ENCODE peak calls at places on chromosomes 7 and 10, in seven cellular contexts. G is mammary epithelial cell, J is hepatocyte, O is fibroblast of mammary gland, V is AG09309, L is prostate gland, B is cardiac fibroblast. F is an unnamed sample.

GRCh38 chr7:153170287-153170686 is 410.7 kb downstream of the ACTR3B start:
- DNase-seq in G (no peak), J (no peak), O (no peak), V (no peak), L (no peak), B (no peak), F (no peak)

GRCh38 chr7:69190738-69191137 is 407.5 kb upstream of the AUTS2 start:
- DNase-seq in G (no peak), J (no peak), O (no peak), V (no peak), L (no peak), B (no peak), F (no peak)

GRCh38 chr7:131212114-131212513 is 115.6 kb upstream of the MKLN1 start:
- DNase-seq in G (no peak), J (peak; percentile 55), O (peak; percentile 32), V (no peak), L (no peak), B (peak; percentile 38), F (no peak)

GRCh38 chr7:149714910-149715471 is 58.4 kb downstream of the ZNF467 start:
- DNase-seq in G (peak; percentile 48), J (no peak), O (no peak), V (no peak), L (peak; percentile 26), B (no peak), F (no peak)

GRCh38 chr10:14253079-14253478 is 77.6 kb downstream of the FRMD4A start:
- DNase-seq in G (no peak), J (no peak), O (no peak), V (no peak), L (no peak), B (peak; percentile 62), F (no peak)

GRCh38 chr10:72080042-72081035 is 8.0 kb downstream of the SPOCK2 start:
- DNase-seq in G (no peak), J (no peak), O (no peak), V (no peak), L (no peak), B (no peak), F (no peak)

GRCh38 chr7:149772821-149773425 is 465 bp downstream of the ZNF467 start:
- DNase-seq in G (no peak), J (peak; percentile 61), O (no peak), V (no peak), L (no peak), B (no peak), F (no peak)

GRCh38 chr10:37535459-37536246 is 321.8 kb downstream of the ZNF248 start:
- DNase-seq in G (peak; percentile 11), J (no peak), O (no peak), V (no peak), L (no peak), B (peak; percentile 7), F (no peak)

GRCh38 chr7:138838166-138838565 is 40.2 kb upstream of the ATP6V0A4 start:
- DNase-seq in G (no peak), J (no peak), O (no peak), V (no peak), L (no peak), B (no peak), F (no peak)

GRCh38 chr10:132600416-132600815 is 62.8 kb downstream of the INPP5A start:
- DNase-seq in G (no peak), J (no peak), O (no peak), V (no peak), L (no peak), B (no peak), F (no peak)

GRCh38 chr7:108589874-108590273 is 20.2 kb downstream of the DNAJB9 start:
- DNase-seq in G (peak; percentile 45), J (no peak), O (no peak), V (no peak), L (no peak), B (no peak), F (no peak)

GRCh38 chr10:53997953-53998352 is 803.1 kb downstream of the PCDH15 start:
- DNase-seq in G (peak; percentile 0), J (peak; percentile 15), O (no peak), V (no peak), L (no peak), B (no peak), F (no peak)

GRCh38 chr7:96737545-96738050 is 28.0 kb upstream of the SEM1 start:
- DNase-seq in G (no peak), J (no peak), O (no peak), V (no peak), L (no peak), B (peak; percentile 9), F (no peak)
- TF ChIP-seq CTCF in G (no peak), J (no peak), O (no peak), V (no peak), L (no peak), B (no peak), F (no peak)

DNA sequence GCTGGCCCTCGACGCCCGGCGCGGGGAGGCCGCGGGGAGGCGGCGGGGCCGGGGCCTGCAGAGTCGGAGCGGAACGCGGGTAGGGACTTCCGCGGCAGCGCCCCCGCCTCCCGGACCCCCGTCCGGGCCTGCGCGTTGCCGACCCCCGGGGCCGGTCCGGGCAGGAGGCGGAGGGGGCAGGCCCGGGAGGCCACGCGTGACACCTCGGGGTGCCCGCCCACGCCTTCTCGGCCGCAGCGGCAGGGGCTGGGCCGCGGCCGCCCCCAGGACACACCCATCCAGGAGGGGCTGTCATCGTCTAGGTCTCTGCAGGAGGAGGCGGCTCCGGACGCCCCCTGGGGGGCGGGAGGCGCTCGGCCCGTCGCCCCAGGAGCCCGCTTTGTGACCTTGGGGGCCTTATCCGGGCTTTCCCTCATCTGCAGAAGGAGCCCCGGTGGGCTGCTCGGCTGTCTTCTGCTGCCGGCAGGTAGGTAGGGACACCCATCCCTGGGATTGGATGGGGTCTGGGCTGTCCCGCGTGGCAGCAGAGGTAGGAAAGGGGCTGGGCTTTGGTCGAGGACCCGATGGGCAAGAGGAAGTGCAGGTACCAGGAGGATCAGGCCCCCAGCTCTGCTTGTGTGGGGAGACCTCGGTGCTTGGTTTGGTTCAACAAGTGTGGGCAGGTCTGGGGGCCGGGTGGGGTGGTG is 569 bp downstream of the ZNF316 start:
- DNase-seq in G (no peak), J (peak; percentile 66), O (peak; percentile 21), V (no peak), L (no peak), B (no peak), F (no peak)
- TF ChIP-seq CTCF in G (peak; percentile 41), J (peak; percentile 38), O (no peak), V (peak; percentile 33), L (no peak), B (no peak), F (no peak)

DNA sequence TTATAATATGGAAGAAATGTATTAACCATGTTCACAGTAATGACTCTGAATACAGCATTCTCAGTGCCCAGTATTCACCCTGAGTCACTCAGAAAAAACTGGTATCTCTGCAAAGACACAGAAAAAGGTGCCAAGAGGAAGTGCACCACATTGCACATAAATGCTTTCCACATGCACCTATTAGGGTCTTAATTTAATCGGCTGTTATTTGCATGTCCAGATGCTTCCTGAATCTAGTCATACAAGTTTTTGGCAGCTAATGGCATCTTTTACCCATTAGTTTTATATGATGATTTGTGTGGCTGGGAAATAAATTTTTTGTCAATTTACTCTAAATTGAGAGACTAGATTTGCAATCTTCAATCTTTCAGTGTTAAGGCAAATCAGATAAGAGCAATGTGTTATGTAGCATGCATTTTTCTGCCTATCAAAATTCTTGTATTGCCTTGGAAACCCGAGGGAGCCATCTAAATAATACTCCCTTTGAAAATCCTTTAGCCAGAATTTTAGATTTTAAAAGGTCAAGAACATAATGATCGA is 58.2 kb downstream of the ZNF680 start:
- DNase-seq in G (no peak), J (no peak), O (no peak), V (no peak), L (no peak), B (no peak), F (no peak)
- TF ChIP-seq CTCF in G (no peak), J (no peak), O (no peak), V (no peak), L (no peak), B (no peak), F (no peak)

GRCh38 chr10:62015994-62016393 is 114.5 kb downstream of the ARID5B start:
- DNase-seq in G (no peak), J (peak; percentile 57), O (no peak), V (no peak), L (no peak), B (peak; percentile 59), F (no peak)
- TF ChIP-seq CTCF in G (no peak), J (no peak), O (no peak), V (no peak), L (no peak), B (no peak), F (no peak)

DNA sequence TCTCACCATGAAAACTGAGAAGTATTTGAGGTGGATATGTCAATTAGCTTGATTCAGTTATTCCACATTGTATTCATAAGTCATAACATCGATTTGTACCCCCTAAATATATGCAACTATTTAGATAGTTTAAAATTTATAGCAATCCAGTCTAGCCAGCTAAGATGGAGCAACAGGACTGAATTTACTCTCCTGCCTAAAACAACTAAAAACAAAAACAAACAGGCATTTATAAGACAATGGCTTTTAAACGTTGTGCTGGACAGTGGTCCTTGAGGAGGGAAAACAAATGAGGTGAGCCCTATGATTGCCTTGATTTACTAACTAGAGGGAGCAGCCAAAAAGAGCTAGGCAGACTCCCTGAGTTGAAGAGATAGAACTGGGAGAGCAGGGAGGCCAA is 814 bp upstream of the GPAM start:
- DNase-seq in G (no peak), J (no peak), O (no peak), V (no peak), L (no peak), B (no peak), F (no peak)
- TF ChIP-seq CTCF in G (no peak), J (no peak), O (no peak), V (no peak), L (no peak), B (no peak), F (no peak)

DNA sequence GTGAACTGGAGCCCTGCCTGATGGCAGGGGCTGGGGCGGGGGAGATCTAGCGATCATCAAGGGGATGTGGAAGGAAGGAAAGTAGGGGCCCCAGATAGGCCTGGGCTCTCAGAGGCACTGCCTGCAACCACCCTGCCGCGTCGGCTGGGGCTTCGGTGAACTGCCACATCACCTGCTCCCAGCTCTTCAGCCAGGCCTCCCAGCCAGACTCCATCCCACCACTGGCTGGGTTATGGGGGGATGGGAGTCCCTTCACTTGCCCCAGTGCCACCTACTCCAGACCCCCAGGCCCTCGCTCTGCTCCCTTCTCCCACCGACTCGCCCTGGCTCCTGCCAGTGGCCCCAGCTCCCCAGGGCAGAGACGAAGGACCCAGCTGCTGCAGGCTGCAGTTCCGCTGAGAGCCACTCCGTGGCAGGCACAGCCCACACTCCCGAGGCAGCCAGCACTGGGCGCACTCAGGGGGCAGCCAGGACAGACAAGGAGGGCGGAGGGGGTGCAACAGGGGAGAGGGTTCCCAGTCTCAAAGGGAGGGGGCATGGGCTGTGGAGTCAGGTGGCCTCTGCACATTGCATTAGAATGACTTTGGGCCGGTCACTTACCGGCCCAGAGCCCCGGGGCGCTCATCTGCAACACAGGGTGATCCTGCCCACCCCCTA is 15.2 kb downstream of the KCNH2 start:
- DNase-seq in G (no peak), J (peak; percentile 76), O (peak; percentile 20), V (no peak), L (no peak), B (peak; percentile 29), F (no peak)
- TF ChIP-seq CTCF in G (peak; percentile 93), J (peak; percentile 95), O (peak; percentile 75), V (peak; percentile 94), L (peak; percentile 38), B (peak; percentile 96), F (no peak)

F was measured in omental fat pad.